ENCODE peak calls at places on chromosomes 5 and 9, in five cellular contexts. E is body of pancreas, Y is testis, G is fibroblast of lung, B is PC-3. P is an unnamed sample.

GRCh38 chr9:35422753-35423152 is 67.2 kb upstream of the RUSC2 start:
- DNase-seq in E (no peak), Y (no peak), G (no peak), B (no peak), P (no peak)

GRCh38 chr5:146105477-146105876 is at the start of gene PLAC8L1:
- DNase-seq in E (no peak), Y (no peak), G (no peak), B (no peak), P (no peak)

GRCh38 chr5:142466195-142466951 is 141.6 kb upstream of the SPRY4 start:
- DNase-seq in E (no peak), Y (no peak), G (peak; percentile 62), B (no peak), P (no peak)

GRCh38 chr5:119808474-119808873 is 179.1 kb downstream of the FAM170A start:
- DNase-seq in E (no peak), Y (no peak), G (no peak), B (no peak), P (no peak)

GRCh38 chr9:93131599-93132286 is 2.3 kb downstream of the NINJ1 start:
- DNase-seq in E (no peak), Y (no peak), G (no peak), B (no peak), P (no peak)

GRCh38 chr9:133029994-133030316 is 842 bp upstream of the GTF3C5 start:
- DNase-seq in E (no peak), Y (no peak), G (no peak), B (no peak), P (no peak)

GRCh38 chr5:37043693-37044092 is 167.1 kb downstream of the NIPBL start:
- DNase-seq in E (no peak), Y (peak; percentile 30), G (no peak), B (peak; percentile 37), P (no peak)

GRCh38 chr5:114243983-114244305 is 117.9 kb upstream of the KCNN2 start:
- DNase-seq in E (no peak), Y (no peak), G (no peak), B (no peak), P (no peak)

GRCh38 chr5:5116953-5117352 is 23.2 kb upstream of the ADAMTS16 start:
- DNase-seq in E (no peak), Y (no peak), G (peak; percentile 52), B (no peak), P (no peak)

GRCh38 chr5:16812911-16813310 is 123.2 kb downstream of the MYO10 start:
- DNase-seq in E (peak; percentile 82), Y (no peak), G (peak; percentile 61), B (peak; percentile 99), P (no peak)

GRCh38 chr9:1535599-1535998 is 479.5 kb upstream of the SMARCA2 start:
- DNase-seq in E (no peak), Y (no peak), G (no peak), B (no peak), P (no peak)

GRCh38 chr9:1530681-1531080 is 480.5 kb downstream of the DMRT2 start:
- DNase-seq in E (no peak), Y (no peak), G (no peak), B (no peak), P (no peak)

GRCh38 chr9:1531411-1531903 is 481.3 kb downstream of the DMRT2 start:
- DNase-seq in E (no peak), Y (no peak), G (no peak), B (no peak), P (no peak)

GRCh38 chr9:1536522-1537170 is 478.5 kb upstream of the SMARCA2 start:
- DNase-seq in E (no peak), Y (no peak), G (no peak), B (no peak), P (no peak)

GRCh38 chr9:1535051-1535450 is 480.1 kb upstream of the SMARCA2 start:
- DNase-seq in E (no peak), Y (no peak), G (no peak), B (no peak), P (no peak)
- H3K4me3 ChIP-seq in E (no peak overlapping the region), Y (no peak overlapping the region), G (no peak overlapping the region), B (no peak overlapping the region), P (no peak overlapping the region)

DNA sequence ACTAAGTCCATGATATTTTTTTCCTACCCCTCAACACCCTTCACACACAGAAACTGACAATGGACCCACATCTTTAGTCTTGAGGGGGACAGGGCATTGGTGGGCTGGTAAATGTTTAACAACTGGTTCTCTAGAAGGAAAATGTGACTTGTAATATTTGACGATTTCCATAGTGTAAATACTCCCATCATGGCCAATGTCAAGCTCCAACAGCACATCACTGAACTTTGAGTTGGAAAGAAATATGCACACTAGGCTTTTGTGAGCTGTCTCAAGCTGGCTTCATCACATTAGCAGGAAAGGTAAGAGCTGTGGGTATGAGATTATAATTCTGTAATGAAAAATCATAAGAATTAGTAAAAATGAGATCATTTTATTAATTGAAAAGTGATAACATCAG is 189.9 kb upstream of the PRLR start:
- DNase-seq in E (no peak), Y (no peak), G (no peak), B (no peak), P (no peak)
- H3K27ac ChIP-seq in E (no peak overlapping the region), Y (no peak overlapping the region), G (no peak overlapping the region), B (no peak overlapping the region), P (no peak overlapping the region)

GRCh38 chr5:150021491-150022162 is 21.1 kb downstream of the HMGXB3 start:
- DNase-seq in E (no peak), Y (no peak), G (peak; percentile 91), B (peak; percentile 88), P (no peak)
- H3K4me3 ChIP-seq in E (no peak overlapping the region), Y (no peak overlapping the region), G (no peak overlapping the region), B (peak overlapping the region; percentile 27), P (no peak overlapping the region)

DNA sequence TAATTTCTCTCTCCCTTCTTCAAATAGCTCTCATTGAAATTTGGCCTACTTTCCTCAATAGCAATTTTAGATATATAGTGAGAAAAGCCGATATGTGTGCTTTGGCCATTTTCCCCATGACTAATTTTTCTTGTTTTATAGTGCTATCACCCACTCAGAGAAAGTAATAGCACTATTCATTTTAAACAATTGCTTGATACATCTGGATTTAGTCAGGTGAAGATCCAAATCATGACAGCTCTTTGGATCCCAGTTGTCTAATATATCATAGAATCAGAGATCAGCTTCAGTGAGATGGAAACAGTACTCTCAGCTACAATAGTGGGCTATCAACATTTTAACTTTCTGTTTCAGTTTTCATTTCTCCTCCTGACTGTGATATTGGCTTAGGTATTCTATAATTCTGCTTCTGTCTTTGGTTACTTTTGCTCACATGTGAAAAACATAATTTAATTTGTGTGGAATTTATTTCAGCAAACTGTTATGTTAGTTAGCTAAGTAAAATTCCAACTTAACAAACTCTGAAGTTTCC is 38.7 kb downstream of the VCAN start:
- DNase-seq in E (no peak), Y (no peak), G (peak; percentile 36), B (no peak), P (no peak)
- H3K27ac ChIP-seq in E (no peak overlapping the region), Y (peak overlapping the region; percentile 38), G (no peak overlapping the region), B (no peak overlapping the region), P (no peak overlapping the region)

DNA sequence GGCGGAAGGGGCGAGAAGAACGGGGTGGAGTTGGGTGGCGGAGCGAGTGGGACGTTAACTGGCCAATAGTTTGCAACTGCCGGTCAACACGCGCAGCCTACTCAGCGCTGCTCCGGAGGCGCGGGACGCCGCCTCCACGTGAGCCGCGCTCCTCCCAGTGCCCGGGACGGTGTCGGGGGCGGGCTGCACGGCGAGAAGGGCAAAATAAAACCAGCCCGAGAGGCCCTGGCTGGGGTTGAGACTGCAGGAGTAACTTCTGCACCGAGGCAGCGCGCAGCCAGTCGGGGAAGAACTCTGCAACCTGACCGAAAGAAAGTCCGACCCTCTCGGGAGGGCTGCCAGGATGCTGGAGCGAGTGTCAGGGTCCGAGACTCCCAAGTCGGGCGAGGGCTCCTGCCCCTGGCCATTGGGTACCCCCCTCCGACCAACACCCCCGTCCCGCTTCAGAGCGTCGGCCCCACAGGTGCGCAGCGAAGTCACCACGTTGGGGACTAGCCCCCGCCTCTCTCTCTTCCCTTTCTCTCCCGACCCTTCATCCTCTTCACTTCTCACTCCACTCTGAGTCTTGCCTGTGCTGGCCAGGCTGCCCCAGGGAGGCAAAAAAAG is 25.1 kb upstream of the ELAVL2 start:
- DNase-seq in E (no peak), Y (peak; percentile 57), G (peak; percentile 25), B (no peak), P (peak; percentile 61)
- H3K4me3 ChIP-seq in E (no peak overlapping the region), Y (peak overlapping the region; percentile 39), G (no peak overlapping the region), B (no peak overlapping the region), P (peak overlapping the region; percentile 40)

DNA sequence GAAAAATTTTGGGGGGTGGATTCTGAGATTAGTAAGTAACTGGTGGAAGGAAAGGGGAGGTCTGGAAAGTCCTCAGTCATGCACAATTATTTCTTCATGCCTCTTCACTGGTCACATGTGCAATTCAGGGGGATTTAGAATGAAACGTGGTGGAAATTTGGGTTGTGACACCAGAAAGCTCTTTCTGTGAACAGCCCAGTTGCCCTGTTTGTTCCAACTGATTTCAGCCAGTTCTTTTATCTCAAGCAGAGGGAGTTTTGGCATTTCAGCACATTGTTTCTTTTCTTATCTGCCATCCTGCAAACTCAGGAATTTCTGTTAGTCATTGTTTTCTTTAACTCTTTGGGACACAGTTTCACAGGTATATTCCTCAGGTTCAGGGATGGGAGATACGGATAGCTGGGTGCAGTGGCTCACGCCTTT is 5.1 kb upstream of the B4GALT1 start:
- DNase-seq in E (peak; percentile 54), Y (peak; percentile 62), G (peak; percentile 74), B (peak; percentile 51), P (no peak)
- H3K27ac ChIP-seq in E (peak overlapping the region; percentile 88), Y (peak overlapping the region; percentile 79), G (no peak overlapping the region), B (no peak overlapping the region), P (no peak overlapping the region)

DNA sequence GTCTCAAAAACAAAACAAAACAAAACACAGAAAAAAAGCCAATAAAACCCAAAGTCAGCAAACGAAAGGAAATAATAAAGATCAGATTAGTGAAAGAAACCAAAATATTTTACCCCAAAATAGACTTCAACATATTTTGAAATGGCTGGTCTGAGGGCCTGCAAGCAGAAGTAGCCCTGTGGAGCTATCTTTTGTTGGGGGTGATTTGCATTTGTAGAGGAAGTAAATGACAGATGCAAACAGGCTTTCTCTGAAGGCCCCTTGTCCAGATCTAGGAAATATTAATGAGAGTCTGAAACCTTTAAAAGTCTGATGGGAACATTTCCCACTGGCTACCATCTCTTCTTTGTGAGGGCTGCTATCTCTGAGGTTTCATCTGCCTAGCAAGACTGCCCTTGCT is 74.0 kb downstream of the GCNT4 start:
- DNase-seq in E (no peak), Y (no peak), G (no peak), B (no peak), P (no peak)
- H3K4me3 ChIP-seq in E (no peak overlapping the region), Y (no peak overlapping the region), G (no peak overlapping the region), B (no peak overlapping the region), P (no peak overlapping the region)

DNA sequence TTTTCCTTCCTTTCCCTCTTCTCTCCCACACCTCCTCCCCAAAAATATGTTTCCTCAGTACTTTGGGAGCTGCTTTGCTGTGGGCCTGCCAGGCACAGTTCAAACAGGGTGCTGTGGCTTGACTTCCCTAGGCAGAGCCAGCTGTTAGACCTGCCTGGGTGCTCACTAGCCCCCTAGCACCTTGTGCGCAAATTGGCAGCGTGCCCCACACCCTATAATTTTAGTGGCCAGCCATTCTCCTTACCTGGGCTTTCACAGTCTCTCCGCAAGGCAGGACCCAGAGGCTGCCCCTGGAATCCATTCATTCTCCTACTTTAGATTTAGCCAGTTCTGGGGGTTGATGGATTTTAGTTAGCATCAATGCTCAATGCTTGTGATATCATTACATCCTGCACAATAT is 72.3 kb downstream of the ANGPTL2 start:
- DNase-seq in E (no peak), Y (no peak), G (no peak), B (no peak), P (no peak)
- H3K27ac ChIP-seq in E (no peak overlapping the region), Y (no peak overlapping the region), G (peak overlapping the region; percentile 69), B (peak overlapping the region; percentile 83), P (no peak overlapping the region)